ENCODE peak calls at places on chromosomes 13 and 19, in four cellular contexts. W, Y, K and N are unnamed samples.
A peak's percentile ranks its signal among the peaks of the same experiment; 100 is the strongest.

GRCh38 chr19:14089662-14090508 is 666 bp downstream of the SAMD1 start:
- DNase-seq in W (peak; percentile 71), Y (no peak), K (peak; percentile 62), N (peak; percentile 73)

GRCh38 chr19:15159251-15159650 is 41.5 kb downstream of the NOTCH3 start:
- DNase-seq in W (peak; percentile 57), Y (no peak), K (no peak), N (no peak)

GRCh38 chr13:49759503-49759902 is 33.0 kb downstream of the KPNA3 start:
- DNase-seq in W (no peak), Y (no peak), K (no peak), N (no peak)

GRCh38 chr13:75645141-75645540 is 9.0 kb downstream of the LMO7 start:
- DNase-seq in W (no peak), Y (no peak), K (no peak), N (no peak)

GRCh38 chr13:50389726-50390125 is 374.5 kb downstream of the KCNRG start:
- DNase-seq in W (no peak), Y (no peak), K (no peak), N (no peak)

GRCh38 chr19:44875666-44876418 is 15.2 kb upstream of the TOMM40 start:
- DNase-seq in W (no peak), Y (no peak), K (no peak), N (no peak)

GRCh38 chr13:65497265-65497664 is 1732.9 kb downstream of the PCDH9 start:
- DNase-seq in W (no peak), Y (no peak), K (no peak), N (no peak)

GRCh38 chr13:44306401-44307192 is 67.0 kb upstream of the SERP2 start:
- DNase-seq in W (peak; percentile 62), Y (peak; percentile 38), K (peak; percentile 57), N (no peak)

GRCh38 chr13:41008349-41008980 is 10.7 kb downstream of the ELF1 start:
- DNase-seq in W (no peak), Y (no peak), K (no peak), N (no peak)

GRCh38 chr13:103883698-103884097 is 817.5 kb upstream of the SLC10A2 start:
- DNase-seq in W (no peak), Y (no peak), K (no peak), N (no peak)

GRCh38 chr13:50393641-50394040 is 378.4 kb downstream of the KCNRG start:
- DNase-seq in W (peak; percentile 43), Y (no peak), K (no peak), N (no peak)

GRCh38 chr13:41075034-41075433 is 13.7 kb downstream of the WBP4 start:
- DNase-seq in W (peak; percentile 68), Y (no peak), K (no peak), N (peak; percentile 29)

GRCh38 chr19:34416021-34416545 is 11.9 kb downstream of the PDCD2L start:
- DNase-seq in W (no peak), Y (no peak), K (no peak), N (no peak)

GRCh38 chr13:112627161-112627560 is 39.2 kb upstream of the TUBGCP3 start:
- DNase-seq in W (no peak), Y (no peak), K (no peak), N (no peak)

GRCh38 chr13:51259359-51259645 is 37.1 kb downstream of the FAM124A start:
- DNase-seq in W (no peak), Y (no peak), K (no peak), N (no peak)

GRCh38 chr13:45742985-45743384 is 40.9 kb downstream of the CBY2 start:
- DNase-seq in W (no peak), Y (no peak), K (no peak), N (no peak)

DNA sequence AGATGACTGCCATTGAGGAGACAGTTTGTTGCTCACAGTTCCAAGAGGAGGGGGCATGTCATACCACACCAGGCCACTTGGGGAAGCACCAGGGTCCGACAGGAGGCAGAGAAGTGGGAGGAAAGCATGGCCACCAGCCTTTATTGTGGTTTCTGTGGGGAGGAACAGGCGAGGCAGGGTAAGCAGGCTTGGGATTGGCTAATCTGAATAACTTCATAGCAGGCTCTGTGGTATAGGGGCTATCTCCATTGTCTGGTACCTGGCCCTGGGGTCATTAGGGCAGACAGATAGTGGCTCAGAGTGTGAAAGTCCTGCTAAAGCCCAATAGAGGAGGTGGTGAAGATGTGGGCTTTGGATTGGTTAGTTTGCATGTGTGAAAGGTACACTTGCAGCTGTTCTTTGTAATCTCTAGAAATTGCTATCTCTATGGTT is 35.5 kb downstream of the CBY2 start:
- DNase-seq in W (peak; percentile 67), Y (no peak), K (peak; percentile 71), N (peak; percentile 50)
- TF ChIP-seq CTCF in W (peak; percentile 65), Y (no peak), K (peak; percentile 71), N (peak; percentile 48)

GRCh38 chr13:72570019-72570418 is 157.4 kb downstream of the MZT1 start:
- DNase-seq in W (no peak), Y (no peak), K (no peak), N (no peak)

GRCh38 chr13:72561791-72562190 is 165.6 kb downstream of the MZT1 start:
- DNase-seq in W (no peak), Y (no peak), K (no peak), N (no peak)

GRCh38 chr13:72562686-72563085 is 164.7 kb downstream of the MZT1 start:
- DNase-seq in W (no peak), Y (no peak), K (no peak), N (no peak)

GRCh38 chr13:72567566-72567965 is 159.9 kb downstream of the MZT1 start:
- DNase-seq in W (peak; percentile 40), Y (no peak), K (no peak), N (no peak)

DNA sequence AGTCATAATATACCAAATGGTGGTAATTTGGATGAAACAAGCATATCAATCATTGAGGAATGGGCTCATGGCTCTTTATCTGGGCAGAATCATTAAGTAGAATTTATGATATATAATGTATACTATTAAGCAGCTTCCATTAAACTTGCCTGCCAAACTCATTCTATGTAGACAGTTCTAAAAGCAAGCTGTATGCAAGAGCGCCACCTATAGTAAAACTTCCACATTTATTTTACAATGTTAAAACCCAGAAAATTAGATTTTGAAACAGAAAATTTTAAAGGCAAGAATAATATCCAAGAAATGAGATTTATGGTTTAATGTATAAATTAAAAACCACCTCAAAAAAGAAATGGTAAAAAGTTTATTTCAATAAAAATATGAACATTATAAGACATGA is 161.5 kb downstream of the MZT1 start:
- DNase-seq in W (peak; percentile 63), Y (no peak), K (no peak), N (no peak)
- TF ChIP-seq CTCF in W (peak; percentile 87), Y (peak; percentile 34), K (peak; percentile 48), N (peak; percentile 53)

GRCh38 chr19:3621689-3622088 is 4.9 kb downstream of the CACTIN start:
- DNase-seq in W (no peak), Y (no peak), K (no peak), N (no peak)
- TF ChIP-seq CTCF in W (no peak), Y (no peak), K (no peak), N (no peak)

DNA sequence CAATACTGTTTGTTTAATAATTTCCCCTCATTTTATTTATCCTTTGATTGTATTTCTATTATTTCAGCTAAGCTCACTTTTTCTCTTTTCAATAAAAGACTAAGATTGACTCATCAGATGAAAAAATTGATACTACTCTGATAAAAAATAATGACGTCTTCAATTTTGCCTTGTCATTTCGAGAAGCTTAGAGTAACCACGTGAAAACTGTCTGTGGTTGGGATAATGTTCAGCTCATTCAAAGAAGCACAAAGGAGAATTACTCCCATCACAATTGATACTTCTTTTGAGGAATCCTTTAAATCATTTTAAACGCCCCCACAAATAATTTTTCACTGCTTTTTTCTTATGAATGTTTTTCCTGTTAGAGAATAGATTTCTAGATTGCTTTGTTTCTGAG is 318.7 kb upstream of the SLITRK1 start:
- DNase-seq in W (no peak), Y (no peak), K (no peak), N (no peak)
- TF ChIP-seq CTCF in W (no peak), Y (no peak), K (no peak), N (no peak)

DNA sequence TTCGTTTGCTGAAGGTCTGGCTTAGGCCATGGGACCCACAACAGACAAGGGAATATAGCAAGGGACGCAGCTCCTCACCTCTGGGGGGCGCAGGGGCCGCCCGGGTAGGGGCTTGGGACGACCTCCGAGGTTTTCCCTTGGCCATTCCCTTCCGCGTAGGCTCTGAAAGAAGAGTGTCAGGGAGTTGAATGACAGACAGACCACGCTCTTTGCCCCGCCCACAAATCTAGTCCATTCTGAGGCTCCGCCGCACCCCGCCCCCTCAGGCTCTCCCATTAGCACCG is 11.4 kb upstream of the ZNF414 start:
- DNase-seq in W (no peak), Y (no peak), K (peak; percentile 99), N (no peak)
- TF ChIP-seq CTCF in W (peak; percentile 72), Y (peak; percentile 12), K (peak; percentile 79), N (no peak)

GRCh38 chr13:79448413-79448812 is 32.5 kb upstream of the NDFIP2 start:
- DNase-seq in W (no peak), Y (no peak), K (no peak), N (no peak)

GRCh38 chr13:79455331-79455730 is 25.6 kb upstream of the NDFIP2 start:
- DNase-seq in W (no peak), Y (no peak), K (no peak), N (no peak)

GRCh38 chr13:79450110-79450509 is 30.8 kb upstream of the NDFIP2 start:
- DNase-seq in W (no peak), Y (no peak), K (no peak), N (no peak)

GRCh38 chr13:79447741-79448140 is 33.2 kb upstream of the NDFIP2 start:
- DNase-seq in W (no peak), Y (no peak), K (no peak), N (no peak)

DNA sequence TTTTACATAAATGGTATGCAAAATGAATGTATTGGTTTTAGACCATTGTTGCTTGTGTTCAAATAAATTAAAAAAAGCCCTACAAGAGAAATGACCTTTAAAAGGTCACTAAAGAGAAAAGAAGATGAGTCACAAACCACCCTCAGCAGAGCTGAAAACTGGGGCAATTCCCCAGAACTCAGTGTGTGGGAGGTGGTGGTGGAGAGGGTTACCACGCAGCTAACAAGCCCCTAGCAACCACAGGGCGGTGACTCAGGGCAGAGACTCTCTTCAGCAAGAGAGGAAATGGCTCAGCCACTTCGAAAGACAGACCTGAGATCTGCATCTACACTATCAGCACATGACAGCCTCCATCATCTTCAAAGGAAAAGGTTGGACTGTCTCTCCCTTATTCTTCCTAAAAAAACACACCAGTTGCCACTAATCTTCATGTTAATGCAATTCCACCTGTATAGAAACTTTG is 29.4 kb upstream of the NDFIP2 start:
- DNase-seq in W (peak; percentile 46), Y (no peak), K (no peak), N (peak; percentile 65)
- TF ChIP-seq CTCF in W (no peak), Y (no peak), K (no peak), N (no peak)

DNA sequence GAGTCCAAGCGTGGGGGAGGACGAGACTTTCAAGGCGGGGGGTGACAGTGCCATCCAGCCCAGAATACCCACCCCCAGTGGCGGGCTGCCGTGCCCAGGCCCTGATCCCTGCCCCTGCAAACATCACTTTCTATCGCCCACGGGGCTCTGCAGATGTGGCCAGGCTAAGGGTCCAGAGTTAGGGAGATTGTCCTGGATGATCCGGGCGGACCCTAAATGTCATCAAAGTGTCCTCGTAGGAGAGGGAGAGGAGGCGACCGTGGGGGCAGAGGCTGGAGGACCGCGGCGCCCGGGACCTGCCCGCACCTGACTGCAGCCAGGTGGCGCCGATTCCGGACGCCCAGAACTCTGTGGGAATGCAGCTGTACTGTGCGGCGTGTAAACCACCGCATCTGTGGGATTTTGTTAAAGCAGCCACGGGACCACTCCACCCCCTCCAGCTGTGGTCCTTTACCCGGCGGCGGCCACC is 32.4 kb downstream of the GJA3 start:
- DNase-seq in W (no peak), Y (no peak), K (no peak), N (no peak)
- TF ChIP-seq CTCF in W (peak; percentile 38), Y (peak; percentile 40), K (peak; percentile 48), N (peak; percentile 39)

GRCh38 chr13:113951246-113951999 is 22.5 kb downstream of the C13orf46 start:
- DNase-seq in W (peak; percentile 79), Y (peak; percentile 30), K (peak; percentile 85), N (peak; percentile 91)
- TF ChIP-seq CTCF in W (peak; percentile 46), Y (peak; percentile 89), K (peak; percentile 85), N (peak; percentile 87)